ENCODE peak calls at places on chromosomes 5 and 9, in seven cellular contexts. O is kidney; Y is CD8-positive, alpha-beta memory T cell; C is A549; I is effector memory CD4-positive, alpha-beta T cell; S is spleen; V is CD8-positive, alpha-beta T cell. T is an unnamed sample.

GRCh38 chr9:73118297-73118696 is 33.4 kb upstream of the ANXA1 start:
- DNase-seq in S (no peak), C (no peak), V (no peak), Y (no peak), O (no peak), I (no peak), T (no peak)

GRCh38 chr5:22249209-22249608 is 603.9 kb downstream of the CDH12 start:
- DNase-seq in I (no peak), S (no peak), C (no peak), O (no peak), V (no peak), Y (no peak), T (no peak)

GRCh38 chr9:88218721-88219120 is 80.4 kb upstream of the SPATA31C2 start:
- DNase-seq in S (no peak), Y (no peak), C (no peak), O (no peak), V (no peak), I (no peak), T (peak; percentile 56)

GRCh38 chr9:112120471-112120925 is 54.6 kb downstream of the SUSD1 start:
- DNase-seq in S (no peak), C (no peak), O (no peak), V (no peak), Y (no peak), I (no peak), T (no peak)

GRCh38 chr9:129197978-129198736 is 20.1 kb upstream of the IER5L start:
- DNase-seq in V (no peak), S (no peak), Y (no peak), I (no peak), C (no peak), O (peak; percentile 84), T (peak; percentile 21)

GRCh38 chr9:546797-547223 is 294.7 kb upstream of the DMRT1 start:
- DNase-seq in S (no peak), Y (no peak), O (no peak), V (no peak), I (no peak), C (no peak), T (no peak)

GRCh38 chr9:135993840-135994776 is 32.9 kb upstream of the UBAC1 start:
- DNase-seq in O (no peak), I (no peak), Y (no peak), S (no peak), V (no peak), C (no peak), T (no peak)

GRCh38 chr5:102778478-102778877 is 23.4 kb downstream of the PAM start:
- DNase-seq in V (no peak), C (no peak), I (no peak), O (no peak), S (no peak), Y (no peak), T (no peak)

DNA sequence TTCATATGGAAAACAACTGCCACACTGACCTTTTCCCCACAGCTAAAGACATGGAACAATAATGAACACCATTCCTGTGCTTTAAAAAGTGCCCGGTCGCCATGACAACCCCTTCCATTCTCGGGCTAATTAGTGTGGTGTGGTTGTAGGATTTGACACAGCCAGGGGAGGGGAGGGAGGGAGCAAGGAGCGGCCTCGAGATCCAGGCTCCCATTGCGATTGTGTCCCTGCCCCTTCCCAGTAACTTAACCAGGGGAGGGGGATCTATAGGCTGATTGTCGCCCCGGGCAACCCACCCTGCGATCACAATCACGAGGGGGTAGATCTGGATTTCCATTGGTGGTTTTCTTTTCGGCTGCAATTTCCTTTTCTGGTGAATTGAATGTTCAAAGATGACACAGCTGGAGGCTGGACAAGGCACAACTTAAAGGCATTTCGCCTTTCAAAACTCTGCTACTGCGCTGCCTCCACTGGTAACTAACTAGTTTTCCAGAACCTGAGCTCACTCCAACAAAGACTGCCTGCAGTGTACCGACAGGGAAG is 96.7 kb upstream of the RETREG1 start:
- DNase-seq in C (no peak), I (no peak), V (no peak), Y (no peak), O (no peak), S (no peak), T (no peak)
- H3K4me3 ChIP-seq in C (no peak overlapping the region), I (no peak overlapping the region), V (no peak overlapping the region), Y (no peak overlapping the region), O (no peak overlapping the region), S (no peak overlapping the region), T (no peak overlapping the region)

GRCh38 chr9:97906236-97906831 is 16.0 kb downstream of the TRMO start:
- DNase-seq in Y (peak; percentile 33), S (no peak), C (no peak), V (no peak), O (no peak), I (peak; percentile 40), T (no peak)
- H3K9me3 ChIP-seq in Y (no peaks in the 10 kb centered on the region), S (no peaks in the 10 kb centered on the region), C (no peaks in the 10 kb centered on the region), V (no peaks in the 10 kb centered on the region), O (no peaks in the 10 kb centered on the region), I (no peaks in the 10 kb centered on the region), T (no peaks in the 10 kb centered on the region)

GRCh38 chr9:124137009-124137943 is 120.5 kb upstream of the NEK6 start:
- DNase-seq in S (no peak), O (no peak), C (no peak), I (no peak), V (no peak), Y (no peak), T (no peak)
- H3K4me3 ChIP-seq in S (no peak overlapping the region), O (no peak overlapping the region), C (no peak overlapping the region), I (no peak overlapping the region), V (no peak overlapping the region), Y (no peak overlapping the region), T (no peak overlapping the region)

DNA sequence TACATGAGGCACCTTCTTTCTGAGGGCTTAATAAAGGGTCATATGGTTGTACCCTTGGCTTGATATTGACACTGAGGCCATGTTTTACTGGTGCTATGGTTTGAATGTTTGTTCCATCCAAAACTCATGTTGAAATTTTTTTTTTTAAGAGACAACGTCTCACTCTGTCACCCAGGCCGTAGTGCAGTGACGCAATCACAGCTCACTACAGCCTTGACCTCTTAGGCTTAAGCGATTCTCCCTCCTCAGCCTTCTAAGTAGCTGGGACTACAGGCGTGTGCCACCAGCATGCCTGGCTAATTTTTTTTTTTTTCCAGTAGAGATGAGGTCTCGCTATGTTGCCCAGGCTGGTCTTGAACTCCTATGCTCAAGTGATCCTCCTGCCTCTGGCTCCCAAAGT is 20.9 kb downstream of the FAM151B start:
- DNase-seq in I (no peak), O (no peak), V (no peak), Y (no peak), S (no peak), C (no peak), T (no peak)
- H3K9me3 ChIP-seq in I (no peaks in the 10 kb centered on the region), O (no peaks in the 10 kb centered on the region), V (no peaks in the 10 kb centered on the region), Y (no peaks in the 10 kb centered on the region), S (no peaks in the 10 kb centered on the region), C (no peaks in the 10 kb centered on the region), T (no peaks in the 10 kb centered on the region)

DNA sequence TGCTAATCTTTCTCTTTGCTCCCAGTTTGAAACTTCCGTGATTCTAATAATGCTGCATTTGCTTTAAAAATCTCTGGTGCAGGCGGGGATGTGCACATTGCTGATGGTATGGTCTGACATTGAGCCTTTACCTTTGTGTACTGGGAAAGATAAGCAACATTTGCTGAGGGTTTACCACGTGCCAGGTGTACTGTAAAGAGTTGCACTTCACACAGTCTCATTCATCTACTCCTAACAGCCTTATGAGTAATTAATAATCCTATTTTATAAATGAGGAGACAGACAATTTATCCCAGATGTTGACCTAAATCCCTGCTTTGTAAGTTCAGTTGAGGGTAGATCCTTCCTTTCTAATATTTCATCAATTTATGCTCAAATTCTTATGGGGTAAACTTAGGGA is 726 bp upstream of the ADGRV1 start:
- DNase-seq in S (no peak), O (no peak), V (no peak), I (no peak), Y (no peak), C (no peak), T (no peak)
- H3K4me3 ChIP-seq in S (no peak overlapping the region), O (peak overlapping the region; percentile 46), V (no peak overlapping the region), I (no peak overlapping the region), Y (no peak overlapping the region), C (peak overlapping the region; percentile 48), T (no peak overlapping the region)

GRCh38 chr5:179124329-179124852 is 64.2 kb downstream of the ZNF354C start:
- DNase-seq in S (no peak), O (no peak), I (no peak), C (no peak), V (no peak), Y (no peak), T (no peak)
- H3K9me3 ChIP-seq in S (no peaks in the 10 kb centered on the region), O (no peaks in the 10 kb centered on the region), I (no peaks in the 10 kb centered on the region), C (peaks cover 27% of the 10 kb centered on the region), V (no peaks in the 10 kb centered on the region), Y (no peaks in the 10 kb centered on the region), T (peaks cover 85% of the 10 kb centered on the region)

GRCh38 chr9:124852829-124853531 is at the start of gene WDR38:
- DNase-seq in I (peak; percentile 88), Y (peak; percentile 83), S (peak; percentile 95), O (peak; percentile 91), C (peak; percentile 98), V (peak; percentile 64), T (no peak)

GRCh38 chr9:124854161-124854560 is 901 bp downstream of the WDR38 start:
- DNase-seq in S (peak; percentile 74), I (no peak), V (no peak), O (no peak), Y (no peak), C (no peak), T (no peak)

GRCh38 chr9:124853605-124854143 is 414 bp downstream of the WDR38 start:
- DNase-seq in O (no peak), C (no peak), V (no peak), I (no peak), S (no peak), Y (no peak), T (no peak)

GRCh38 chr9:124849801-124850200 is 3.5 kb upstream of the WDR38 start:
- DNase-seq in O (peak; percentile 19), C (no peak), V (no peak), Y (no peak), S (no peak), I (no peak), T (peak; percentile 56)

GRCh38 chr9:124852121-124852828 is 985 bp upstream of the WDR38 start:
- DNase-seq in C (no peak), O (no peak), Y (no peak), S (peak; percentile 71), I (no peak), V (no peak), T (no peak)
- H3K4me3 ChIP-seq in C (peak overlapping the region; percentile 45), O (peak overlapping the region; percentile 33), Y (no peak overlapping the region), S (no peak overlapping the region), I (no peak overlapping the region), V (peak overlapping the region; percentile 37), T (peak overlapping the region; percentile 61)

T was measured in AG04450.